ENCODE peak calls at places on chromosomes 2 and 18, in seven cellular contexts. J, H, B, C, A, Y and T are unnamed samples.

GRCh38 chr18:55585586-55586521 is 2.1 kb downstream of the TCF4 start:
- DNase-seq in J (no peak), C (peak; percentile 22), Y (no peak), H (peak; percentile 58), A (no peak), B (no peak), T (no peak)

GRCh38 chr18:26418225-26418624 is 130.1 kb downstream of the KCTD1 start:
- DNase-seq in B (no peak), H (no peak), C (no peak), A (no peak), Y (no peak), J (no peak), T (no peak)

GRCh38 chr2:241617431-241618154 is 19.4 kb downstream of the THAP4 start:
- DNase-seq in J (no peak), A (no peak), H (no peak), Y (no peak), C (peak; percentile 71), B (no peak), T (no peak)

GRCh38 chr18:57921708-57922107 is 118.6 kb upstream of the ATP8B1 start:
- DNase-seq in B (peak; percentile 22), Y (peak; percentile 17), C (no peak), H (peak; percentile 45), J (no peak), A (no peak), T (no peak)

GRCh38 chr2:148602918-148603561 is 41.5 kb upstream of the EPC2 start:
- DNase-seq in A (no peak), B (no peak), Y (no peak), C (no peak), H (no peak), J (no peak), T (no peak)

GRCh38 chr2:173048901-173049661 is 26.6 kb upstream of the MAP3K20 start:
- DNase-seq in H (peak; percentile 99), A (no peak), C (peak; percentile 74), B (peak; percentile 97), Y (peak; percentile 97), J (peak; percentile 60), T (peak; percentile 36)

GRCh38 chr18:56199580-56200320 is 438.6 kb downstream of the TXNL1 start:
- DNase-seq in C (no peak), J (no peak), Y (no peak), B (peak; percentile 12), A (no peak), H (no peak), T (no peak)

GRCh38 chr2:181813963-181814565 is 77.5 kb upstream of the ITPRID2 start:
- DNase-seq in Y (no peak), C (peak; percentile 26), B (peak; percentile 76), J (no peak), H (peak; percentile 80), A (no peak), T (no peak)

GRCh38 chr2:219001577-219002394 is 8.6 kb upstream of the CRYBA2 start:
- DNase-seq in B (no peak), H (no peak), Y (peak; percentile 86), C (no peak), J (peak; percentile 90), A (no peak), T (peak; percentile 65)

GRCh38 chr18:6055711-6056110 is 160.4 kb upstream of the TMEM200C start:
- DNase-seq in J (no peak), B (peak; percentile 75), H (peak; percentile 79), C (no peak), A (no peak), Y (peak; percentile 88), T (no peak)

GRCh38 chr2:30653847-30654246 is 153.4 kb downstream of the CAPN13 start:
- DNase-seq in A (no peak), B (peak; percentile 85), C (peak; percentile 69), J (peak; percentile 11), Y (peak; percentile 14), H (no peak), T (no peak)

GRCh38 chr2:1546901-1547300 is 133.6 kb downstream of the TPO start:
- DNase-seq in C (no peak), H (no peak), B (no peak), Y (no peak), J (no peak), A (no peak), T (no peak)

GRCh38 chr2:171883275-171883893 is 10.7 kb downstream of the SLC25A12 start:
- DNase-seq in H (no peak), A (no peak), C (no peak), J (no peak), Y (no peak), B (no peak), T (no peak)

GRCh38 chr18:7941533-7941932 is 374.4 kb downstream of the PTPRM start:
- DNase-seq in Y (no peak), C (no peak), J (peak; percentile 72), H (no peak), B (no peak), A (no peak), T (peak; percentile 93)

GRCh38 chr2:144523606-144524131 is 3.8 kb upstream of the ZEB2 start:
- DNase-seq in B (peak; percentile 29), H (peak; percentile 42), J (no peak), C (no peak), A (no peak), Y (no peak), T (no peak)
- H3K27me3 ChIP-seq in B (no peaks in the 10 kb centered on the region), H (no peaks in the 10 kb centered on the region), J (no peaks in the 10 kb centered on the region), C (no peaks in the 10 kb centered on the region), A (peaks cover 23% of the 10 kb centered on the region), Y (peaks cover 33% of the 10 kb centered on the region), T (peaks cover 11% of the 10 kb centered on the region)

GRCh38 chr2:224579411-224579810 is 5.8 kb downstream of the CUL3 start:
- DNase-seq in Y (peak; percentile 19), J (no peak), A (no peak), C (no peak), B (no peak), H (peak; percentile 36), T (no peak)
- H3K4me3 ChIP-seq in Y (no peak overlapping the region), J (no peak overlapping the region), A (no peak overlapping the region), C (no peak overlapping the region), B (no peak overlapping the region), H (no peak overlapping the region), T (no peak overlapping the region)

GRCh38 chr2:136116813-136117390 is 1.0 kb downstream of the CXCR4 start:
- DNase-seq in H (no peak), Y (no peak), J (no peak), A (no peak), B (no peak), C (peak; percentile 43), T (peak; percentile 16)

GRCh38 chr2:136119717-136120675 is 2.0 kb upstream of the CXCR4 start:
- DNase-seq in J (no peak), C (no peak), H (no peak), B (no peak), A (no peak), Y (no peak), T (no peak)

GRCh38 chr2:136117391-136117841 is 533 bp downstream of the CXCR4 start:
- DNase-seq in B (peak; percentile 16), Y (peak; percentile 12), H (peak; percentile 46), A (no peak), J (peak; percentile 29), C (peak; percentile 70), T (peak; percentile 34)

GRCh38 chr2:136117909-136118818 is at the start of gene CXCR4:
- DNase-seq in C (peak; percentile 70), Y (peak; percentile 58), J (peak; percentile 75), A (peak; percentile 49), H (peak; percentile 28), B (no peak), T (peak; percentile 80)

GRCh38 chr2:136118819-136119716 is 1.1 kb upstream of the CXCR4 start:
- DNase-seq in J (peak; percentile 53), B (no peak), H (no peak), Y (no peak), A (no peak), C (peak; percentile 66), T (peak; percentile 45)
- H3K27me3 ChIP-seq in J (no peaks in the 10 kb centered on the region), B (peaks cover 40% of the 10 kb centered on the region), H (peaks cover 31% of the 10 kb centered on the region), Y (peaks cover 93% of the 10 kb centered on the region), A (peaks cover 10% of the 10 kb centered on the region), C (peaks cover 46% of the 10 kb centered on the region), T (no peaks in the 10 kb centered on the region)

GRCh38 chr2:120586507-120587283 is 149.0 kb upstream of the GLI2 start:
- DNase-seq in Y (no peak), C (peak; percentile 50), B (no peak), J (no peak), A (no peak), H (no peak), T (peak; percentile 70)

GRCh38 chr2:120590841-120591240 is 144.8 kb upstream of the GLI2 start:
- DNase-seq in Y (no peak), A (no peak), H (no peak), B (no peak), J (no peak), C (no peak), T (no peak)

GRCh38 chr2:120589782-120590608 is 145.7 kb upstream of the GLI2 start:
- DNase-seq in Y (peak; percentile 74), J (peak; percentile 60), B (peak; percentile 94), A (no peak), H (peak; percentile 97), C (no peak), T (no peak)

GRCh38 chr2:120587997-120588336 is 147.7 kb upstream of the GLI2 start:
- DNase-seq in A (no peak), J (no peak), B (no peak), C (no peak), Y (no peak), H (no peak), T (no peak)

DNA sequence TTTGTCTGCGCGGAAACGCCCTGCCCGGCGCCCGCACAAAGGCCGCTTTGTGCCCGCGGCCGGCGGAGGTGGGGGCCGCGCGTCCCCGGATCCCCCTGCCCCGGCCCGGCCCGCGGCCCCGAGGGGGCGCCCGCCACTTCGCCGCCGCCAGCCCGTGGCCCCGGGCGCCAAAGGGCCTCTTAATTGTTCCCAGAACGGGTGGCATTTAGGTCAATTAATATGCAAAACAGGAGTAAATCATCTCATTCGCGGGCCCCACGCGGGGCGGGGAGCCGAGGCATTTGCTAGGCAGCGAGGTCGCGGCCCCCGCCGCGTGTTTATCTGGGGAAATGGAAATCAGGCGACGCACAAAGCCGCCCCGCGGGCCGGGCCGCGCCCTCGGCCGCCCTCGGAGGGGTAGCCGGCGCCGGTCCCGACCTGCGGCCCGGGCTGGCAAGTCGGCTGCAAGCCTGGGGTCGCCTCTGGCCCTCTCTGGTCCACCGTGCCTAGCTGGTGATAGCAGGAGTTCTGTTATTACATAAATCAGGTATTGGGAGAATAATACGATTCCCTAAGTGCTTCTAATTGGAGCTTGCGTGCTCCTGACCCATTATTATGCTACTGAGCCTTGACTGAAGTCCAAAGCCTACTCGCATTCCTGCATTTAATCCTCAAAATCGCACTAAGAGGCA is 148.2 kb upstream of the GLI2 start:
- DNase-seq in A (no peak), J (no peak), C (no peak), H (no peak), Y (no peak), B (no peak), T (no peak)
- H3K4me3 ChIP-seq in A (peak overlapping the region; percentile 44), J (no peak overlapping the region), C (peak overlapping the region; percentile 33), H (no peak overlapping the region), Y (no peak overlapping the region), B (no peak overlapping the region), T (peak overlapping the region; percentile 4)

DNA sequence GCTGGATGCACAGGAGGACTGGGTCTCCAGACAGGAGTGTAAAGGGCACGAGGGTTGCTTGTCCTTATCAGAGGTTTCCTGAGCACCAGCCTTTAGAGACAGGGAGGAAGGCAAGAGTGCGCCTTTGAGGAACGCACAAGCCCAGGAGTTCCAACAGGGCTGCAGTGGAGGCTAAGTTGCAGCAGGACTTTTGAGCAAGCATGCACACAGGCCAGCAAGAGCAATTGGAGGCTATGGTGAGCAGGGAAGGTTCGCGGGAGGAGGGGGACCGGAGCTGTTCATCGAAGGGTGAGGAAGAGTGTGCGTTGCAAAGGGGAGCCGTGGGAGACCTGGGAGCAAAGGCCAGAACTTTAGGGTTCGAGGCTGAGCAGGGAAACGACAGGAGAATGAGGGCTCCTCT is 2.2 kb upstream of the ATOH8 start:
- DNase-seq in B (no peak), H (no peak), A (no peak), C (no peak), J (no peak), Y (no peak), T (no peak)
- H3K27me3 ChIP-seq in B (peaks cover 5% of the 10 kb centered on the region), H (no peaks in the 10 kb centered on the region), A (peaks cover 47% of the 10 kb centered on the region), C (no peaks in the 10 kb centered on the region), J (no peaks in the 10 kb centered on the region), Y (peaks cover 55% of the 10 kb centered on the region), T (no peaks in the 10 kb centered on the region)

GRCh38 chr2:224969633-224970292 is 72.5 kb downstream of the DOCK10 start:
- DNase-seq in H (no peak), C (no peak), B (no peak), A (no peak), Y (no peak), J (no peak), T (no peak)
- H3K4me3 ChIP-seq in H (no peak overlapping the region), C (no peak overlapping the region), B (no peak overlapping the region), A (no peak overlapping the region), Y (no peak overlapping the region), J (no peak overlapping the region), T (no peak overlapping the region)